ENCODE peak calls at places on chromosome 10, in seven cellular contexts. T is astrocyte, C is psoas muscle, E is heart right ventricle, M is left lung, S is upper lobe of right lung, H is trophoblast cell. R is an unnamed sample.

GRCh38 chr10:70927221-70927943 is 39.0 kb upstream of the PCBD1 start:
- DNase-seq in T (peak; percentile 67), C (no peak), E (no peak), M (peak; percentile 39), S (no peak), H (no peak), R (no peak)

GRCh38 chr10:84026821-84027257 is 112.5 kb upstream of the GHITM start:
- DNase-seq in T (no peak), C (no peak), E (no peak), M (no peak), S (no peak), H (no peak), R (no peak)

GRCh38 chr10:132146271-132146671 is 40.5 kb upstream of the DPYSL4 start:
- DNase-seq in T (no peak), C (peak; percentile 39), E (no peak), M (peak; percentile 60), S (peak; percentile 61), H (no peak), R (peak; percentile 41)

GRCh38 chr10:124644771-124645170 is 99.4 kb downstream of the FAM53B start:
- DNase-seq in T (no peak), C (no peak), E (no peak), M (peak; percentile 46), S (no peak), H (no peak), R (no peak)

GRCh38 chr10:34526186-34526585 is 288.9 kb downstream of the PARD3 start:
- DNase-seq in T (peak; percentile 70), C (no peak), E (no peak), M (no peak), S (no peak), H (no peak), R (no peak)

GRCh38 chr10:101744267-101744666 is 31.6 kb downstream of the FGF8 start:
- DNase-seq in T (no peak), C (no peak), E (no peak), M (no peak), S (no peak), H (no peak), R (no peak)

GRCh38 chr10:80582561-80582960 is 44.9 kb downstream of the SH2D4B start:
- DNase-seq in T (no peak), C (no peak), E (no peak), M (no peak), S (no peak), H (no peak), R (no peak)

GRCh38 chr10:69612760-69613159 is 17.3 kb upstream of the FAM241B start:
- DNase-seq in T (no peak), C (no peak), E (no peak), M (no peak), S (no peak), H (no peak), R (no peak)

GRCh38 chr10:70964281-70964680 is 75.9 kb upstream of the PCBD1 start:
- DNase-seq in T (no peak), C (no peak), E (no peak), M (no peak), S (no peak), H (no peak), R (no peak)

GRCh38 chr10:71990706-71991269 is 26.6 kb downstream of the CHST3 start:
- DNase-seq in T (no peak), C (peak; percentile 46), E (no peak), M (no peak), S (no peak), H (no peak), R (no peak)

GRCh38 chr10:87842220-87842641 is 21.1 kb downstream of the KLLN start:
- DNase-seq in T (peak; percentile 52), C (no peak), E (no peak), M (no peak), S (no peak), H (peak; percentile 45), R (no peak)

GRCh38 chr10:49442863-49443262 is 47.0 kb upstream of the DRGX start:
- DNase-seq in T (no peak), C (no peak), E (no peak), M (no peak), S (no peak), H (no peak), R (no peak)

GRCh38 chr10:18008989-18009388 is 57.3 kb downstream of the SLC39A12 start:
- DNase-seq in T (no peak), C (no peak), E (peak; percentile 16), M (no peak), S (no peak), H (no peak), R (no peak)

GRCh38 chr10:26780793-26781601 is 79.8 kb downstream of the ABI1 start:
- DNase-seq in T (peak; percentile 95), C (no peak), E (no peak), M (no peak), S (no peak), H (peak; percentile 97), R (no peak)

GRCh38 chr10:116286801-116287200 is 13.8 kb upstream of the GFRA1 start:
- DNase-seq in T (no peak), C (no peak), E (no peak), M (no peak), S (no peak), H (no peak), R (no peak)

GRCh38 chr10:132070724-132071123 is 5.0 kb downstream of the JAKMIP3 start:
- DNase-seq in T (no peak), C (no peak), E (no peak), M (no peak), S (no peak), H (no peak), R (no peak)

GRCh38 chr10:129305046-129305445 is 162.0 kb upstream of the MGMT start:
- DNase-seq in T (no peak), C (no peak), E (no peak), M (no peak), S (no peak), H (peak; percentile 17), R (no peak)

GRCh38 chr10:124825702-124826101 is 24.1 kb downstream of the ABRAXAS2 start:
- DNase-seq in T (no peak), C (no peak), E (no peak), M (no peak), S (no peak), H (no peak), R (no peak)

GRCh38 chr10:13184726-13185514 is 23.6 kb downstream of the MCM10 start:
- DNase-seq in T (no peak), C (peak; percentile 59), E (peak; percentile 8), M (no peak), S (no peak), H (no peak), R (no peak)

GRCh38 chr10:30434273-30435067 is 486 bp downstream of the MAP3K8 start:
- DNase-seq in T (peak; percentile 61), C (peak; percentile 95), E (peak; percentile 83), M (peak; percentile 97), S (peak; percentile 96), H (peak; percentile 87), R (peak; percentile 95)

GRCh38 chr10:89476676-89477075 is 58.7 kb downstream of the SLC16A12 start:
- DNase-seq in T (peak; percentile 90), C (peak; percentile 50), E (no peak), M (peak; percentile 80), S (peak; percentile 74), H (no peak), R (peak; percentile 70)

GRCh38 chr10:31702954-31703353 is 225.7 kb downstream of the ARHGAP12 start:
- DNase-seq in T (no peak), C (no peak), E (no peak), M (no peak), S (no peak), H (no peak), R (no peak)
- H3K4me1 ChIP-seq in T (peaks cover 34% of the 10 kb centered on the region), C (peaks cover 47% of the 10 kb centered on the region), E (peaks cover 37% of the 10 kb centered on the region), M (peaks cover 93% of the 10 kb centered on the region), S (peaks cover 74% of the 10 kb centered on the region), H (peaks cover 11% of the 10 kb centered on the region), R (peaks cover 76% of the 10 kb centered on the region)

DNA sequence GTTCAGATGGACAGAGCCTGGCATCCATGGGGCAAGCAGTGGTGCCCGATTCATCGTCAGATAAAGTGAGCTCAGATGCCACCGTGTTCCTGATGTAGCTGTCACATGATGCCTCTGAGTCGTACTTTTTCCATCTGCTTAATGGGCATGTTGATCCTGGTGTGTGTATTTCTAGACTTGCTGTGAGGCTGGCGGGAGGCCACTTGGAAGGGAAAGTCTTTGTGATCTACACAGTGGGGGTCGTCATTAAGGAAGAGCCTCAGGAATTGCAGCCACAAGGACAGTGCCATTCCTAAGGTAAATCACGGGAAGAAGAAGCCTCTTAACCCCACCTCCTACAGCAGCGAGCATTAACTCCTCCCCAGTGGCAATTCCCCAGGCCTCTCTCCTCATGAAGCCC is 63.0 kb downstream of the RGS10 start:
- DNase-seq in T (no peak), C (no peak), E (no peak), M (no peak), S (no peak), H (no peak), R (no peak)
- H3K4me3 ChIP-seq in T (no peak overlapping the region), C (no peak overlapping the region), E (no peak overlapping the region), M (no peak overlapping the region), S (no peak overlapping the region), H (no peak overlapping the region), R (no peak overlapping the region)

DNA sequence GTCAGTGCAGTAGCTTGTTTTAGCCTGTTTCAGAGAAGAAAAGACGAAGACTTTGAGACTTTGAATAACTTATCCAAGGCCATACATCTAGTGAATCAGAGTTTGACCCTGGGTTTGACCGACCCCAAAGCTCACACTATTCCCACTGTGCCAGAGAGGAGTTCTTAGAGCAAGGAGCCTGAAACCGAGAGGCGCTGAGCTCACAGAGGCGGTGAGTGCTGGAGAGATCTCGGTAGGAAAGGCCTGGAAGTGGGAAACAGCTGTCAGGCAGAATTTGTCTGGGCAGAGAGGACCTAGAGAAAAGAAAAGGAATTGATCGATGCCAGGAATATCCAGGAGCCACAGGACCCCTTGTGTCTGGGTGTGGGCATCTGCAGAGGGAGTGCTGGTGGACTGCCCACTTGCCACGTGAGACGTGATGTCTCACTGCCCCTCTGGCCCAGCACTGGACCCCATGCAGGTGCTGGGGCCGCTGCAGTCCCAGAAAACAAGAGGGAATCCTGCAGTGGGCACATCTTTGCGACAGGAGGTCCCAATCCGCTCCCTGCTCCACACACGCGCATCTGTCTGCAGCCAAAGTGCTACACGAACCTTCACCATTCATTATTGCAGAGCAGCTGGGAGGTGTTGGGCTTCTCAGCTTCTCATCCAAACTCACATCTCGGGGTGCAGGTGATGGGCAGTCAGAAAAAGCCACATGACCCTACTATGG is 6.2 kb downstream of the CALML3 start:
- DNase-seq in T (no peak), C (peak; percentile 14), E (no peak), M (no peak), S (peak; percentile 52), H (no peak), R (no peak)
- H3K4me1 ChIP-seq in T (no peaks in the 10 kb centered on the region), C (no peaks in the 10 kb centered on the region), E (no peaks in the 10 kb centered on the region), M (peaks cover 6% of the 10 kb centered on the region), S (no peaks in the 10 kb centered on the region), H (peaks cover 25% of the 10 kb centered on the region), R (peaks cover 8% of the 10 kb centered on the region)

GRCh38 chr10:76880931-76881330 is 756.7 kb downstream of the KCNMA1 start:
- DNase-seq in T (no peak), C (no peak), E (no peak), M (no peak), S (no peak), H (peak; percentile 86), R (no peak)

GRCh38 chr10:76883596-76883995 is 754.0 kb downstream of the KCNMA1 start:
- DNase-seq in T (no peak), C (no peak), E (no peak), M (no peak), S (no peak), H (no peak), R (no peak)

GRCh38 chr10:76881477-76882220 is 756.0 kb downstream of the KCNMA1 start:
- DNase-seq in T (no peak), C (no peak), E (no peak), M (no peak), S (no peak), H (peak; percentile 66), R (no peak)

GRCh38 chr10:76884673-76885275 is 752.8 kb downstream of the KCNMA1 start:
- DNase-seq in T (no peak), C (no peak), E (no peak), M (no peak), S (no peak), H (no peak), R (no peak)

GRCh38 chr10:76882245-76882644 is 755.4 kb downstream of the KCNMA1 start:
- DNase-seq in T (no peak), C (no peak), E (no peak), M (no peak), S (no peak), H (no peak), R (peak; percentile 47)
- H3K4me3 ChIP-seq in T (no peak overlapping the region), C (no peak overlapping the region), E (no peak overlapping the region), M (no peak overlapping the region), S (no peak overlapping the region), H (no peak overlapping the region), R (no peak overlapping the region)

R was measured in lower lobe of right lung.